ENCODE peak calls at places on chromosomes 1 and 21, in nine cellular contexts. O is stimulated activated CD4-positive, alpha-beta T cell treated with anti-CD3 and anti-CD28 coated beads, Interleukin-12 subunit alpha, Interleukin-12 subunit beta, amount 100 ng/mL, for 4 hours; C is iris pigment epithelial cell; E is ELR; I is cardiac fibroblast; Z is heart left ventricle; G is GM03348; J is hypothalamus; R is GM06990. U is an unnamed sample.

GRCh38 chr1:161816201-161816600 is 50.1 kb downstream of the ATF6 start:
- DNase-seq in O (no peak), C (peak; percentile 88), E (no peak), I (peak; percentile 38), Z (no peak), G (peak; percentile 54), J (no peak), R (no peak), U (peak; percentile 12)

GRCh38 chr1:116820362-116820761 is 66.1 kb downstream of the CD2 start:
- DNase-seq in O (no peak), C (peak; percentile 88), E (peak; percentile 59), I (peak; percentile 99), Z (peak; percentile 87), G (peak; percentile 53), J (peak; percentile 23), R (no peak), U (peak; percentile 32)

GRCh38 chr1:214029796-214030195 is 42.0 kb downstream of the PROX1 start:
- DNase-seq in O (no peak), C (peak; percentile 13), E (no peak), I (peak; percentile 5), Z (no peak), G (no peak), J (no peak), R (no peak), U (no peak)

GRCh38 chr1:243594455-243594854 is 255.6 kb downstream of the AKT3 start:
- DNase-seq in O (no peak), C (no peak), E (no peak), I (no peak), Z (no peak), G (no peak), J (no peak), R (no peak), U (no peak)

GRCh38 chr21:30146558-30147282 is 19.9 kb downstream of the CLDN17 start:
- DNase-seq in O (no peak), C (no peak), E (no peak), I (no peak), Z (no peak), G (no peak), J (no peak), R (no peak), U (no peak)

GRCh38 chr1:182707116-182707515 is 22.7 kb upstream of the RGS8 start:
- DNase-seq in O (no peak), C (no peak), E (no peak), I (peak; percentile 66), Z (peak; percentile 66), G (no peak), J (peak; percentile 28), R (no peak), U (no peak)

GRCh38 chr1:55015731-55016620 is 17.2 kb downstream of the BSND start:
- DNase-seq in O (no peak), C (peak; percentile 14), E (no peak), I (no peak), Z (no peak), G (peak; percentile 33), J (no peak), R (no peak), U (no peak)

GRCh38 chr1:172399369-172400072 is 21.0 kb upstream of the C1orf105 start:
- DNase-seq in O (no peak), C (peak; percentile 91), E (peak; percentile 94), I (peak; percentile 97), Z (peak; percentile 63), G (peak; percentile 81), J (peak; percentile 45), R (peak; percentile 64), U (peak; percentile 97)

GRCh38 chr1:204314209-204314892 is 45.4 kb downstream of the PLEKHA6 start:
- DNase-seq in O (no peak), C (no peak), E (no peak), I (no peak), Z (no peak), G (no peak), J (no peak), R (no peak), U (no peak)

GRCh38 chr1:233614173-233614742 is 352 bp downstream of the KCNK1 start:
- DNase-seq in O (no peak), C (peak; percentile 68), E (peak; percentile 2), I (peak; percentile 56), Z (peak; percentile 47), G (peak; percentile 66), J (no peak), R (peak; percentile 60), U (no peak)

GRCh38 chr1:23394664-23395063 is 25.0 kb upstream of the ZNF436 start:
- DNase-seq in O (no peak), C (peak; percentile 64), E (peak; percentile 68), I (peak; percentile 95), Z (peak; percentile 90), G (peak; percentile 94), J (peak; percentile 38), R (no peak), U (peak; percentile 62)

GRCh38 chr21:15729346-15729673 is 472 bp upstream of the USP25 start:
- DNase-seq in O (no peak), C (no peak), E (no peak), I (no peak), Z (no peak), G (no peak), J (no peak), R (no peak), U (no peak)

GRCh38 chr1:170548497-170548896 is 16.5 kb downstream of the GORAB start:
- DNase-seq in O (no peak), C (no peak), E (no peak), I (no peak), Z (no peak), G (no peak), J (no peak), R (no peak), U (no peak)

GRCh38 chr1:183024352-183025337 is 1.4 kb downstream of the LAMC1 start:
- DNase-seq in O (no peak), C (peak; percentile 50), E (peak; percentile 39), I (no peak), Z (no peak), G (no peak), J (no peak), R (no peak), U (no peak)

GRCh38 chr1:11784256-11784992 is 21.3 kb downstream of the MTHFR start:
- DNase-seq in O (no peak), C (no peak), E (no peak), I (no peak), Z (peak; percentile 26), G (no peak), J (no peak), R (no peak), U (no peak)

GRCh38 chr1:6600410-6601048 is 2.1 kb downstream of the KLHL21 start:
- DNase-seq in O (no peak), C (peak; percentile 52), E (peak; percentile 23), I (no peak), Z (no peak), G (no peak), J (no peak), R (no peak), U (no peak)

GRCh38 chr1:101235696-101236545 is 898 bp upstream of the S1PR1 start:
- DNase-seq in O (peak; percentile 57), C (peak; percentile 49), E (peak; percentile 71), I (peak; percentile 52), Z (peak; percentile 60), G (peak; percentile 51), J (peak; percentile 33), R (peak; percentile 83), U (peak; percentile 33)

GRCh38 chr1:219539645-219540254 is 73.2 kb downstream of the ZC3H11B start:
- DNase-seq in O (no peak), C (no peak), E (no peak), I (no peak), Z (no peak), G (no peak), J (no peak), R (no peak), U (no peak)

GRCh38 chr1:201517631-201518030 is 10.7 kb upstream of the CSRP1 start:
- DNase-seq in O (no peak), C (no peak), E (no peak), I (no peak), Z (no peak), G (no peak), J (no peak), R (no peak), U (no peak)

GRCh38 chr1:51168946-51169345 is 66.9 kb downstream of the C1orf185 start:
- DNase-seq in O (no peak), C (no peak), E (no peak), I (no peak), Z (no peak), G (no peak), J (no peak), R (no peak), U (no peak)

GRCh38 chr1:24149854-24150227 is 6.9 kb upstream of the IL22RA1 start:
- DNase-seq in O (peak; percentile 43), C (peak; percentile 72), E (peak; percentile 88), I (peak; percentile 59), Z (peak; percentile 44), G (peak; percentile 77), J (no peak), R (no peak), U (peak; percentile 73)

GRCh38 chr1:200153277-200154055 is 126.0 kb downstream of the NR5A2 start:
- DNase-seq in O (peak; percentile 32), C (no peak), E (no peak), I (no peak), Z (no peak), G (no peak), J (no peak), R (no peak), U (no peak)

GRCh38 chr1:187390157-187390556 is 561.4 kb downstream of the PLA2G4A start:
- DNase-seq in O (no peak), C (peak; percentile 4), E (peak; percentile 47), I (no peak), Z (no peak), G (no peak), J (no peak), R (no peak), U (no peak)

GRCh38 chr1:42587753-42588152 is 70.5 kb upstream of the PPIH start:
- DNase-seq in O (no peak), C (no peak), E (no peak), I (no peak), Z (no peak), G (no peak), J (no peak), R (no peak), U (no peak)

GRCh38 chr1:174965006-174965971 is 34.5 kb upstream of the CACYBP start:
- DNase-seq in O (no peak), C (peak; percentile 70), E (no peak), I (peak; percentile 30), Z (no peak), G (no peak), J (peak; percentile 11), R (no peak), U (no peak)

GRCh38 chr1:6703016-6703415 is 1.4 kb upstream of the DNAJC11 start:
- DNase-seq in O (no peak), C (no peak), E (peak; percentile 24), I (no peak), Z (no peak), G (peak; percentile 14), J (no peak), R (no peak), U (no peak)

GRCh38 chr1:86156571-86157455 is at the start of gene COL24A1:
- DNase-seq in O (no peak), C (peak; percentile 76), E (peak; percentile 64), I (peak; percentile 55), Z (peak; percentile 43), G (peak; percentile 65), J (no peak), R (peak; percentile 18), U (peak; percentile 56)

GRCh38 chr1:183417691-183418491 is at the start of gene NMNAT2:
- DNase-seq in O (no peak), C (peak; percentile 28), E (peak; percentile 42), I (peak; percentile 10), Z (no peak), G (peak; percentile 37), J (peak; percentile 24), R (no peak), U (peak; percentile 6)

GRCh38 chr1:94579876-94580294 is 38.3 kb upstream of the F3 start:
- DNase-seq in O (no peak), C (peak; percentile 92), E (peak; percentile 99), I (peak; percentile 83), Z (no peak), G (peak; percentile 94), J (no peak), R (no peak), U (peak; percentile 95)

GRCh38 chr21:42655797-42656770 is 2.7 kb downstream of the PDE9A start:
- DNase-seq in O (no peak), C (no peak), E (no peak), I (no peak), Z (no peak), G (no peak), J (no peak), R (no peak), U (no peak)

GRCh38 chr1:118988186-118989005 is at the start of gene TBX15:
- DNase-seq in O (no peak), C (no peak), E (no peak), I (no peak), Z (no peak), G (peak; percentile 76), J (no peak), R (no peak), U (no peak)